ENCODE peak calls at places on chromosomes 2 and 18, in eight cellular contexts. E is amniotic stem cell, C is AG04450, R is dermis microvascular lymphatic vessel endothelial cell, Z is NCI-H345, H is neural crest cell, Q is glutamatergic neuron, A is T-helper 2 cell. U is an unnamed sample.

GRCh38 chr2:149744845-149745244 is 157.3 kb upstream of the MMADHC start:
- DNase-seq in H (no peak), A (no peak), C (no peak), R (no peak), E (no peak), Z (no peak), Q (no peak), U (no peak)

GRCh38 chr2:11936761-11937160 is 190.3 kb downstream of the LPIN1 start:
- DNase-seq in E (no peak), R (no peak), Z (no peak), A (no peak), H (no peak), Q (no peak), C (no peak), U (no peak)

GRCh38 chr2:86592547-86593230 is 29.4 kb upstream of the CHMP3 start:
- DNase-seq in C (no peak), Z (no peak), Q (no peak), H (no peak), R (peak; percentile 20), E (no peak), A (no peak), U (no peak)

GRCh38 chr2:106825161-106825560 is 60.8 kb downstream of the ST6GAL2 start:
- DNase-seq in C (no peak), Z (no peak), R (no peak), Q (no peak), A (no peak), E (no peak), H (no peak), U (no peak)

GRCh38 chr2:230865766-230866703 is 1.3 kb downstream of the ITM2C start:
- DNase-seq in A (no peak), Z (peak; percentile 45), C (no peak), H (no peak), R (no peak), Q (no peak), E (no peak), U (no peak)

GRCh38 chr2:98870516-98871158 is 65.4 kb downstream of the CRACDL start:
- DNase-seq in H (no peak), R (no peak), A (no peak), E (no peak), Q (no peak), C (no peak), Z (peak; percentile 64), U (no peak)

GRCh38 chr2:44620189-44620990 is 258.6 kb downstream of the CAMKMT start:
- DNase-seq in Q (no peak), C (no peak), Z (no peak), R (no peak), H (no peak), E (no peak), A (no peak), U (no peak)

GRCh38 chr2:128727404-128727803 is 408.7 kb upstream of the HS6ST1 start:
- DNase-seq in Q (no peak), Z (no peak), A (no peak), E (no peak), H (no peak), R (no peak), C (no peak), U (no peak)

GRCh38 chr18:22348521-22349316 is 69.0 kb downstream of the CTAGE1 start:
- DNase-seq in C (no peak), A (no peak), H (no peak), E (no peak), Q (peak; percentile 38), Z (no peak), R (peak; percentile 26), U (no peak)

GRCh38 chr18:44321868-44322590 is 358.7 kb upstream of the SETBP1 start:
- DNase-seq in E (no peak), R (no peak), C (no peak), Z (no peak), A (no peak), Q (no peak), H (no peak), U (no peak)

GRCh38 chr18:70781860-70782453 is 493.1 kb downstream of the SOCS6 start:
- DNase-seq in Q (peak; percentile 72), R (peak; percentile 34), E (no peak), C (peak; percentile 3), H (peak; percentile 71), Z (peak; percentile 73), A (peak; percentile 43), U (peak; percentile 38)

GRCh38 chr2:202064206-202064880 is 8.7 kb upstream of the KIAA2012 start:
- DNase-seq in E (peak; percentile 39), A (no peak), Q (no peak), C (peak; percentile 67), Z (no peak), R (no peak), H (peak; percentile 36), U (no peak)

GRCh38 chr2:149388120-149388816 is 57.9 kb downstream of the LYPD6 start:
- DNase-seq in R (no peak), E (no peak), Z (no peak), A (no peak), Q (no peak), H (no peak), C (no peak), U (no peak)

GRCh38 chr2:26273501-26273900 is 28.8 kb downstream of the HADHB start:
- DNase-seq in E (no peak), Q (no peak), H (no peak), C (no peak), Z (no peak), A (no peak), R (peak; percentile 21), U (no peak)

GRCh38 chr2:46813046-46813445 is 102.6 kb downstream of the MCFD2 start:
- DNase-seq in H (no peak), R (peak; percentile 48), E (no peak), A (no peak), Q (peak; percentile 46), C (no peak), Z (no peak), U (no peak)

U was measured in T-helper 9 cell.